ENCODE peak calls at places on chromosomes 3 and 15, in six cellular contexts. A is MM.1S, D is SK-N-SH, Q is fibroblast of lung, K is astrocyte, O is PC-3. J is an unnamed sample.

GRCh38 chr3:32392530-32393302 is 1.1 kb downstream of the CMTM7 start:
- DNase-seq in K (peak; percentile 57), Q (peak; percentile 80), O (peak; percentile 77), A (no peak), D (peak; percentile 56), J (peak; percentile 92)

GRCh38 chr15:25372298-25372697 is 66.5 kb downstream of the UBE3A start:
- DNase-seq in Q (peak; percentile 73), D (no peak), K (peak; percentile 59), A (no peak), O (peak; percentile 13), J (peak; percentile 48)

GRCh38 chr15:66707310-66708160 is 5.5 kb downstream of the SMAD6 start:
- DNase-seq in A (no peak), Q (peak; percentile 61), D (peak; percentile 90), K (peak; percentile 39), O (no peak), J (peak; percentile 95)

GRCh38 chr3:188693435-188693834 is 478.3 kb upstream of the TPRG1 start:
- DNase-seq in K (no peak), D (no peak), O (no peak), A (no peak), Q (no peak), J (no peak)

GRCh38 chr15:29480278-29480677 is 210.7 kb upstream of the NSMCE3 start:
- DNase-seq in K (no peak), D (no peak), Q (no peak), A (no peak), O (no peak), J (no peak)

GRCh38 chr3:139309046-139309660 is 34.7 kb upstream of the MRPS22 start:
- DNase-seq in O (no peak), Q (no peak), D (no peak), K (no peak), A (no peak), J (no peak)

GRCh38 chr3:112858410-112859069 is 11.9 kb upstream of the CD200R1L start:
- DNase-seq in K (peak; percentile 65), D (no peak), O (no peak), A (no peak), Q (no peak), J (peak; percentile 53)

GRCh38 chr3:4060064-4060463 is 243.1 kb upstream of the SETMAR start:
- DNase-seq in O (no peak), A (no peak), Q (no peak), K (peak; percentile 12), D (no peak), J (no peak)

GRCh38 chr15:82647835-82648256 is 683 bp upstream of the CPEB1 start:
- DNase-seq in O (no peak), A (no peak), K (no peak), D (peak; percentile 84), Q (no peak), J (no peak)

GRCh38 chr3:117589454-117589853 is 879.9 kb downstream of the TUSC7 start:
- DNase-seq in Q (no peak), A (peak; percentile 22), K (peak; percentile 53), O (no peak), D (no peak), J (no peak)

GRCh38 chr3:146464005-146464595 is 5.3 kb downstream of the PLSCR2 start:
- DNase-seq in O (peak; percentile 76), K (peak; percentile 41), D (no peak), A (no peak), Q (peak; percentile 71), J (peak; percentile 85)

GRCh38 chr15:79366691-79367090 is 55.8 kb downstream of the TMED3 start:
- DNase-seq in A (no peak), D (no peak), K (peak; percentile 59), O (no peak), Q (no peak), J (no peak)

GRCh38 chr3:77373619-77374018 is 333.7 kb downstream of the ROBO2 start:
- DNase-seq in D (no peak), O (no peak), Q (no peak), K (no peak), A (no peak), J (no peak)

GRCh38 chr15:67972377-67972776 is 81.7 kb upstream of the PIAS1 start:
- DNase-seq in K (no peak), Q (no peak), A (no peak), D (no peak), O (no peak), J (no peak)

GRCh38 chr3:69354948-69355347 is 30.9 kb downstream of the FRMD4B start:
- DNase-seq in Q (no peak), D (no peak), A (no peak), K (peak; percentile 19), O (peak; percentile 15), J (no peak)

GRCh38 chr3:56200251-56200650 is 268.0 kb downstream of the ERC2 start:
- DNase-seq in D (no peak), K (no peak), A (no peak), O (no peak), Q (no peak), J (no peak)

GRCh38 chr15:80777836-80778620 is 1.1 kb upstream of the CEMIP start:
- DNase-seq in D (no peak), Q (no peak), K (no peak), A (no peak), O (peak; percentile 59), J (peak; percentile 69)

GRCh38 chr15:68204361-68204760 is 771 bp downstream of the CALML4 start:
- DNase-seq in D (no peak), A (no peak), O (no peak), K (no peak), Q (no peak), J (no peak)

GRCh38 chr3:15055019-15055557 is 10.0 kb downstream of the MRPS25 start:
- DNase-seq in A (no peak), D (no peak), K (peak; percentile 58), Q (peak; percentile 54), O (no peak), J (peak; percentile 89)

GRCh38 chr3:156619376-156619775 is 55.0 kb upstream of the TIPARP start:
- DNase-seq in A (no peak), O (no peak), K (peak; percentile 32), Q (no peak), D (no peak), J (peak; percentile 81)

GRCh38 chr3:10600159-10601125 is 95.1 kb upstream of the ATP2B2 start:
- DNase-seq in D (peak; percentile 83), Q (no peak), K (peak; percentile 30), A (no peak), O (peak; percentile 8), J (no peak)

GRCh38 chr3:147393261-147393964 is 12.9 kb downstream of the ZIC4 start:
- DNase-seq in O (no peak), Q (no peak), K (no peak), A (no peak), D (peak; percentile 88), J (no peak)

GRCh38 chr15:75823860-75824613 is 19.2 kb upstream of the UBE2Q2 start:
- DNase-seq in Q (no peak), D (no peak), O (peak; percentile 62), A (no peak), K (no peak), J (no peak)

GRCh38 chr15:90956551-90957104 is 1.9 kb downstream of the RCCD1 start:
- DNase-seq in K (peak; percentile 44), O (peak; percentile 81), D (peak; percentile 96), A (peak; percentile 88), Q (peak; percentile 71), J (peak; percentile 100)

GRCh38 chr3:127428344-127429001 is 140.6 kb upstream of the PRR20G start:
- DNase-seq in O (no peak), Q (peak; percentile 3), D (no peak), A (no peak), K (no peak), J (no peak)

GRCh38 chr15:31215490-31216209 is 111.0 kb upstream of the KLF13 start:
- DNase-seq in O (peak; percentile 62), A (peak; percentile 84), D (peak; percentile 94), K (peak; percentile 12), Q (peak; percentile 74), J (peak; percentile 96)

GRCh38 chr15:60001642-60002527 is 2.2 kb upstream of the FOXB1 start:
- DNase-seq in K (no peak), O (no peak), D (peak; percentile 26), A (no peak), Q (no peak), J (peak; percentile 72)

DNA sequence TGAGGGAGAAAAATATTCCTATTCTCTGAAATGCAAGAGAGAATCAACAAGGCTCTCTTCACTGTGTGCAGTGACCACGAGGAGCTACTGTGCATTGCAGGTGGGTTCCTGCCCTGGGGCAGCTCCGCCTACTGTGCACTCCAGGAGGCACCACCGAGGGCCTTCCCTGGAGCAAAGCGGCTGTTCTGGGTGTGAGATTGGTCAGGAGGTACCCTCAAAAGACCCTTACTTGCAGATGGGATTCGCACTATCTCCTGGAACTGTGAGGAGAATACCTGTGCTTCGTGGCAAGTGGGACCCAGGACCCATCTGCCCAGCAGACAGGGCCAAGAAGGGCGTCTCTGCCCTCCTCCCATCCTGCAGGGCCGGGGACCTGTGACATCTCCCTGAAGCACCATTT is 68.9 kb downstream of the CYFIP1 start:
- DNase-seq in A (no peak), O (no peak), K (no peak), D (no peak), Q (no peak), J (peak; percentile 67)
- H4K20me1 ChIP-seq in A (no peaks in the 10 kb centered on the region), O (no peaks in the 10 kb centered on the region), K (no peaks in the 10 kb centered on the region), D (no peaks in the 10 kb centered on the region), Q (no peaks in the 10 kb centered on the region), J (no peaks in the 10 kb centered on the region)

GRCh38 chr3:98885851-98886250 is 15.6 kb downstream of the DCBLD2 start:
- DNase-seq in K (no peak), Q (peak; percentile 67), O (no peak), D (peak; percentile 19), A (no peak), J (no peak)
- H4K20me1 ChIP-seq in K (peaks cover 94% of the 10 kb centered on the region), Q (no peaks in the 10 kb centered on the region), O (peaks cover 74% of the 10 kb centered on the region), D (peaks cover 99% of the 10 kb centered on the region), A (no peaks in the 10 kb centered on the region), J (peaks cover 66% of the 10 kb centered on the region)

DNA sequence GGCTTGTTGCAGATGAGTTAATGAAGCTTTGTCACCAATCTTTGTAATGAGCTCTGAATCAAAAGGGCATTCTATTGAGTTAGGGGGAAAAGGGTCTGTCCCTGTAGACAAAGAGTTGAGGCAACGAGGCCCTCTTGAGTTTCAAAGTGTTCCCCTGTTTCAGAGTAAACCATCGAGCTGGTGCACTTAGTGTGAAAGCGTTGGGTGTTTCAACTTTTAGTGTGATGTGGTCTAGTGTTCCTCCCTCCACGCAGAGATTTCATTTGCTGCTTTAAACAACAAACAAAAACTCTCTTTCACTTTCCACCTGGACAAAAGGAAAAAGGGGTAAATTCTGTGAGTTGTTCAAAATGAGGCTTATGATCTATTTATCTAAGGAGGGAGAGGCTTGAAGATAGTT is 42.1 kb upstream of the PPARG start:
- DNase-seq in Q (no peak), A (no peak), K (no peak), O (no peak), D (no peak), J (no peak)
- H4K20me1 ChIP-seq in Q (no peaks in the 10 kb centered on the region), A (no peaks in the 10 kb centered on the region), K (no peaks in the 10 kb centered on the region), O (no peaks in the 10 kb centered on the region), D (no peaks in the 10 kb centered on the region), J (no peaks in the 10 kb centered on the region)

GRCh38 chr15:72535911-72536310 is 61.8 kb downstream of the ARIH1 start:
- DNase-seq in Q (no peak), O (no peak), K (no peak), D (no peak), A (no peak), J (no peak)

GRCh38 chr15:72541714-72542113 is 67.6 kb downstream of the ARIH1 start:
- DNase-seq in K (no peak), D (no peak), A (no peak), O (no peak), Q (no peak), J (no peak)

GRCh38 chr15:72536506-72536905 is 62.4 kb downstream of the ARIH1 start:
- DNase-seq in D (no peak), Q (no peak), O (no peak), A (no peak), K (no peak), J (no peak)

GRCh38 chr15:72540606-72541237 is 66.6 kb downstream of the ARIH1 start:
- DNase-seq in O (no peak), D (no peak), Q (no peak), A (no peak), K (no peak), J (no peak)

GRCh38 chr15:72538931-72539330 is 64.8 kb downstream of the ARIH1 start:
- DNase-seq in K (no peak), Q (no peak), D (no peak), A (no peak), O (no peak), J (no peak)
- H4K20me1 ChIP-seq in K (peaks cover 52% of the 10 kb centered on the region), Q (no peaks in the 10 kb centered on the region), D (peaks cover 34% of the 10 kb centered on the region), A (peaks cover 7% of the 10 kb centered on the region), O (peaks cover 6% of the 10 kb centered on the region), J (peaks cover 26% of the 10 kb centered on the region)